ENCODE peak calls at places on chromosomes 5 and 9, in four cellular contexts. Z, J, W and Q are unnamed samples.

GRCh38 chr5:141180313-141180712 is 1.9 kb upstream of the PCDHB16 start:
- DNase-seq in J (no peak), W (no peak), Z (no peak), Q (no peak)

GRCh38 chr9:86082870-86083269 is 16.5 kb downstream of the GOLM1 start:
- DNase-seq in J (no peak), Z (no peak), W (no peak), Q (no peak)

GRCh38 chr9:126836216-126836615 is 24.2 kb upstream of the ZBTB34 start:
- DNase-seq in Z (no peak), W (no peak), J (no peak), Q (no peak)

GRCh38 chr9:96741771-96742170 is 36.1 kb downstream of the ZNF510 start:
- DNase-seq in W (no peak), Z (no peak), J (no peak), Q (no peak)

GRCh38 chr5:149422429-149423286 is 43.6 kb upstream of the IL17B start:
- DNase-seq in J (no peak), Z (no peak), W (no peak), Q (no peak)

GRCh38 chr5:57033503-57033902 is 81.6 kb upstream of the MIER3 start:
- DNase-seq in J (no peak), W (no peak), Z (no peak), Q (no peak)

GRCh38 chr5:181151146-181151545 is 3.8 kb downstream of the OR2V2 start:
- DNase-seq in Z (no peak), J (no peak), W (no peak), Q (no peak)

GRCh38 chr5:121503111-121503840 is 348.4 kb upstream of the FTMT start:
- DNase-seq in W (no peak), J (no peak), Z (peak; percentile 29), Q (no peak)

GRCh38 chr9:135334953-135335460 is 144.6 kb upstream of the PPP1R26 start:
- DNase-seq in J (no peak), Z (no peak), W (no peak), Q (no peak)

GRCh38 chr5:37619353-37619752 is 220.5 kb downstream of the GDNF start:
- DNase-seq in Z (no peak), J (no peak), W (no peak), Q (no peak)

GRCh38 chr5:15682566-15682965 is 182.6 kb downstream of the FBXL7 start:
- DNase-seq in W (no peak), Z (no peak), J (no peak), Q (no peak)

GRCh38 chr5:65876496-65876895 is 49.9 kb upstream of the ERBIN start:
- DNase-seq in Z (no peak), J (no peak), W (no peak), Q (no peak)

GRCh38 chr5:68343421-68343826 is 127.9 kb downstream of the PIK3R1 start:
- DNase-seq in Z (peak; percentile 46), W (no peak), J (peak; percentile 36), Q (peak; percentile 33)

GRCh38 chr5:110790673-110791072 is 51.9 kb downstream of the SLC25A46 start:
- DNase-seq in J (no peak), W (no peak), Z (no peak), Q (no peak)

GRCh38 chr9:88988796-88989641 is 2.2 kb upstream of the S1PR3 start:
- DNase-seq in Z (no peak), W (no peak), J (no peak), Q (peak; percentile 60)

GRCh38 chr5:65077653-65078052 is 308.9 kb downstream of the CWC27 start:
- DNase-seq in J (no peak), Z (no peak), W (no peak), Q (no peak)

GRCh38 chr9:4793412-4794005 is 765 bp downstream of the RCL1 start:
- DNase-seq in Z (no peak), J (no peak), W (no peak), Q (no peak)

GRCh38 chr9:87109851-87110250 is 162.5 kb upstream of the GAS1 start:
- DNase-seq in Z (no peak), J (no peak), W (no peak), Q (no peak)

GRCh38 chr9:581673-582497 is 259.6 kb upstream of the DMRT1 start:
- DNase-seq in Z (no peak), W (no peak), J (no peak), Q (no peak)

DNA sequence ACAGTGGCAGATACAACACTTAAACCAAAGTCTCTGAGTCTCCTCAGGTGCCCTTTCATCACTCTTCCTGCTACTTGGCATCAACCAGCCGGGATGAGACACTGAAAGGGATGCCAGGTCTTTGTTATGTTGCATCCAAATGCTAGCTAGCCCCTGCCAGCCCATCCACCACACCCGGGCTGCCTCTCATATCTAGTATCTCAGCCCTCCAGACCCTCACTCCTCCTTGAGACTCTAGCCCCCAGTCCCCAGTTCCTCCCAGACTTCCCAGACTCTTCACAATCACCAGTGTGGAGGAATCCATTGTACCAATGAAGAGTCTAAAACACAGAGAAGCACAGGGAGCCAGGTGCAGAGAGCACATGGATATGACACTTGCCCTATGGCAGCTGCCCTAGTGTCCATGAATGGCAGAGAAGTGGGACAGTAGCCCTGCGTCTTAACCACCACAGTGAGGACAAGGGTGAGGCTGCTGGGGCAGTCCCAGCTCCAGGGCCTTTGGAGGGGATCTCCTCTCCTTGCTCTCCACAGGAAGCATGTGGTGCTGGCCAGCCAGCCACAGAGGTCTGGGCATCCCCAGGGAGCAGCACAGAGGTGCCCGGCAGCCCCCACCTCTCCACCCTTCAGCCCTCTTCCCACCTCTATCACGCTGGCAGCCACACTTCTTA is 21.6 kb downstream of the CSF2 start:
- DNase-seq in W (no peak), J (no peak), Z (no peak), Q (no peak)
- TF ChIP-seq POLR2A in W (no peak), J (no peak), Z (no peak), Q (no peak)

GRCh38 chr9:69036799-69037198 is 1.2 kb downstream of the FXN start:
- DNase-seq in W (no peak), Z (no peak), J (no peak), Q (no peak)

GRCh38 chr9:69030851-69031645 is 4.5 kb upstream of the FXN start:
- DNase-seq in W (no peak), J (no peak), Z (no peak), Q (no peak)

GRCh38 chr9:69034071-69034470 is 1.5 kb upstream of the FXN start:
- DNase-seq in W (no peak), J (no peak), Z (no peak), Q (no peak)

GRCh38 chr9:69036319-69036718 is 767 bp downstream of the FXN start:
- DNase-seq in J (peak; percentile 31), W (no peak), Z (no peak), Q (no peak)

DNA sequence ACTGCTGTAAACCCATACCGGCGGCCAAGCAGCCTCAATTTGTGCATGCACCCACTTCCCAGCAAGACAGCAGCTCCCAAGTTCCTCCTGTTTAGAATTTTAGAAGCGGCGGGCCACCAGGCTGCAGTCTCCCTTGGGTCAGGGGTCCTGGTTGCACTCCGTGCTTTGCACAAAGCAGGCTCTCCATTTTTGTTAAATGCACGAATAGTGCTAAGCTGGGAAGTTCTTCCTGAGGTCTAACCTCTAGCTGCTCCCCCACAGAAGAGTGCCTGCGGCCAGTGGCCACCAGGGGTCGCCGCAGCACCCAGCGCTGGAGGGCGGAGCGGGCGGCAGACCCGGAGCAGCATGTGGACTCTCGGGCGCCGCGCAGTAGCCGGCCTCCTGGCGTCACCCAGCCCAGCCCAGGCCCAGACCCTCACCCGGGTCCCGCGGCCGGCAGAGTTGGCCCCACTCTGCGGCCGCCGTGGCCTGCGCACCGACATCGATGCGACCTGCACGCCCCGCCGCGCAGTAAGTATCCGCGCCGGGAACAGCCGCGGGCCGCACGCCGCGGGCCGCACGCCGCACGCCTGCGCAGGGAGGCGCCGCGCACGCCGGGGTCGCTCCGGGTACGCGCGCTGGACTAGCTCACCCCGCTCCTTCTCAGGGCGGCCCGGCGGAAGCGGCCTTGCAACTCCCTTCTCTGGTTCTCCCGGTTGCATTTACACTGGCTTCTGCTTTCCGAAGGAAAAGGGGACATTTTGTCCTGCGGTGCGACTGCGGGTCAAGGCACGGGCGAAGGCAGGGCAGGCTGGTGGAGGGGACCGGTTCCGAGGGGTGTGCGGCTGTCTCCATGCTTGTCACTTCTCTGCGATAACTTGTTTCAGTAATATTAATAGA is at the start of gene FXN:
- DNase-seq in W (peak; percentile 85), Z (peak; percentile 85), J (peak; percentile 70), Q (peak; percentile 98)
- TF ChIP-seq POLR2A in W (peak; percentile 78), Z (no peak), J (peak; percentile 60), Q (peak; percentile 75)

GRCh38 chr9:136616948-136617695 is 45.6 kb upstream of the EGFL7 start:
- DNase-seq in W (no peak), J (no peak), Z (no peak), Q (no peak)

GRCh38 chr9:136619742-136620440 is 42.8 kb upstream of the EGFL7 start:
- DNase-seq in J (no peak), Z (peak; percentile 83), W (no peak), Q (no peak)

GRCh38 chr9:136620441-136621018 is 42.2 kb upstream of the EGFL7 start:
- DNase-seq in W (no peak), Z (no peak), J (no peak), Q (no peak)

GRCh38 chr9:136617746-136618577 is 44.8 kb upstream of the EGFL7 start:
- DNase-seq in J (no peak), W (no peak), Z (no peak), Q (no peak)

DNA sequence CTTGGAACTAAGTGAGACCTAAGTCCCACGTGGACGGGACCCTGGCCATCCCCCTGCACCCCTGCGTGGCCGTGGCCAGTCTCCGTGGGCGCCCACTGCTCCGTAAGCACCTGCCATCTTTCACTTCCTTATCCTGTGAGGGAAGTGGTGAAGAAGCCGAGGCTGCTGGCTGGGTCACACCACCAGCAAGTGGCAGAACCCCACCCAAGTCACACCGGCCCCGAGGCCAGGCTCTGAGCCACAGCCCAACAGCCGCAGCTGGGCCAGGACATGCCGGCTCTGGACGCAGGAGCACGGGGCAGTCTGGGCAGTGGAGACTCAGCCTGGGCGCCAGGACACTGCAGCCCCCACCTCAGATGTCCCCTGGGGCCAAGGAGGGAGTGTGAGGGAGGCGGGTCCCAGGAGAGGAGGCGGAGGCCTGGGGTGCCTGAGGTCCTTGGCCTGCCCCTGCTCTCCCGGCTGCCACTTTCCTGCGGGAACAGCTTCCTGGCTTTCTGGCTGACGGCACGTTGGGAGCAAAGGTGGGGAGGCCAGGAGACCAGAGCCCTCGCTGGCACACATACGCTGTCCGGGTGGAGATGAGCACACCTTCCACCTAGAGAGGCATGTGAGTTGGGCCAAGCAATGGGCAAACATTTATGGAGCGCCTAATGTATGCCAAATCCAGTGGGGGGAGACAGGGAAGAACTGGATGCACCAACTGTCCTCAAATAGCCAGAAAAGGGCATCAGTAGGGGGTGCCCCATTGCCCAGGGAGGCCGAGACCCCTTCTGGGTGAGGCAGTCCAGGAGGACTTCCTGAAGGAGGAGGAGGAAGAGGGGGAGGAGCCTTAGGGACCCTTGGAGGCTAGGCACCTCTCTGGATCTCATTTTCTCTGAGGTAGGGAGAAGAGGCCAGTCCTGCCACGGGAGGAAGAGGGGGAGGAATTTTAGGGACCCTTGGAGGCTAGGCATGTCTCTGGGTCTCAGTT is 43.9 kb upstream of the EGFL7 start:
- DNase-seq in Z (no peak), J (no peak), W (no peak), Q (no peak)
- TF ChIP-seq POLR2A in Z (no peak), J (no peak), W (no peak), Q (no peak)

DNA sequence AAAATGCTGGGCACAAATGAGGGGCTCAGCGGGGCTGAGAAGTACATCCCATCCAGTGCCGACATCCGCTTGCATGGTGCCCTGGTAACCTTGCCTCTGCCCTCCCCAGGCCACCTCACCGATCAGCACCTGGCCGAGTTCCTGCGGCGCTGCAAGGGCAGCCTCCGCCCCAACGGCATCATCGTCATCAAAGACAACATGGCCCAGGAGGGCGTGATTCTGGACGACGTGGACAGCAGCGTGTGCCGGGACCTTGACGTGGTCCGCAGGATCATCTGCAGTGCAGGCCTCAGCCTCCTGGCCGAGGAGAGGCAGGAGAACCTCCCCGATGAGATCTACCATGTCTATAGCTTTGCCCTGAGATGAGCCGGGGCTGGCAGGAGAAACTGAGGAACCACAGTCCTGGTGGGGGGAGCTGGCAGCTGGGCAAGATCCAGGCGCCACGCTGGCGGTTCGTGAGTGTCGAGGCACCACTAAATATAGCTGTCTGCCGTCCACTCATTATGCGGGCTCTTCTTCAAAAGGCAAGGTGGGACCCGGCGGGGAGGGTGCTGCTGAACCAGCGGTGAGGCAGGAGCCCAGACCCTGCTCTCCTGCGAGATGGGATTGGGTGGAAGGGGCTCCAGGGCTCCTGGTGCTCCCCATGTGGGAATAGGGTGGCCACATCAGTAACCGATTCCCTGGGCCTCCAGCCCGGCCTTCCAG is 6.7 kb downstream of the ASB6 start:
- DNase-seq in J (no peak), W (no peak), Z (no peak), Q (no peak)
- TF ChIP-seq POLR2A in J (no peak), W (no peak), Z (no peak), Q (no peak)